ENCODE peak calls at places on chromosomes 7 and 10, in ten cellular contexts. One of them, this sample, is unnamed.

GRCh38 chr10:53025172-53025651 is 252.6 kb upstream of the MBL2 start:
- DNase-seq in stimulated activated CD4-positive, alpha-beta T cell treated with anti-CD3 and anti-CD28 coated beads, Interleukin-1b, Interleukin-23, amount 100 ng/mL, for 4 hours: no peak
- DNase-seq in right atrium auricular region: no peak
- DNase-seq in psoas muscle: no peak
- DNase-seq in left colon: no peak
- DNase-seq in MG63: no peak
- DNase-seq in Right ventricle myocardium superior: no peak
- DNase-seq in activated CD4-positive, alpha-beta T cell treated with anti-CD3 and anti-CD28 coated beads, Interleukin-2, amount 50 U/mL, for 4 hours: no peak
- DNase-seq in PC-9: peak
- DNase-seq in NCI-H446: no peak
- DNase-seq in this sample: no peak

GRCh38 chr7:85475071-85475470 is 288.2 kb upstream of the SEMA3D start:
- DNase-seq in stimulated activated CD4-positive, alpha-beta T cell treated with anti-CD3 and anti-CD28 coated beads, Interleukin-1b, Interleukin-23, amount 100 ng/mL, for 4 hours: no peak
- DNase-seq in right atrium auricular region: no peak
- DNase-seq in psoas muscle: no peak
- DNase-seq in left colon: no peak
- DNase-seq in MG63: no peak
- DNase-seq in Right ventricle myocardium superior: no peak
- DNase-seq in activated CD4-positive, alpha-beta T cell treated with anti-CD3 and anti-CD28 coated beads, Interleukin-2, amount 50 U/mL, for 4 hours: no peak
- DNase-seq in PC-9: no peak
- DNase-seq in NCI-H446: no peak
- DNase-seq in this sample: no peak

GRCh38 chr7:15686209-15686956 is at the start of gene MEOX2:
- DNase-seq in stimulated activated CD4-positive, alpha-beta T cell treated with anti-CD3 and anti-CD28 coated beads, Interleukin-1b, Interleukin-23, amount 100 ng/mL, for 4 hours: no peak
- DNase-seq in right atrium auricular region: peak
- DNase-seq in psoas muscle: peak
- DNase-seq in left colon: peak
- DNase-seq in MG63: peak
- DNase-seq in Right ventricle myocardium superior: peak
- DNase-seq in activated CD4-positive, alpha-beta T cell treated with anti-CD3 and anti-CD28 coated beads, Interleukin-2, amount 50 U/mL, for 4 hours: no peak
- DNase-seq in PC-9: no peak
- DNase-seq in NCI-H446: no peak
- DNase-seq in this sample: peak

GRCh38 chr7:36967387-36967786 is 243.1 kb upstream of the AOAH start:
- DNase-seq in stimulated activated CD4-positive, alpha-beta T cell treated with anti-CD3 and anti-CD28 coated beads, Interleukin-1b, Interleukin-23, amount 100 ng/mL, for 4 hours: no peak
- DNase-seq in right atrium auricular region: peak
- DNase-seq in psoas muscle: peak
- DNase-seq in left colon: peak
- DNase-seq in MG63: peak
- DNase-seq in Right ventricle myocardium superior: peak
- DNase-seq in activated CD4-positive, alpha-beta T cell treated with anti-CD3 and anti-CD28 coated beads, Interleukin-2, amount 50 U/mL, for 4 hours: no peak
- DNase-seq in PC-9: peak
- DNase-seq in NCI-H446: no peak
- DNase-seq in this sample: no peak

GRCh38 chr7:24748521-24748920 is 8.7 kb downstream of the GSDME start:
- DNase-seq in stimulated activated CD4-positive, alpha-beta T cell treated with anti-CD3 and anti-CD28 coated beads, Interleukin-1b, Interleukin-23, amount 100 ng/mL, for 4 hours: no peak
- DNase-seq in right atrium auricular region: no peak
- DNase-seq in psoas muscle: no peak
- DNase-seq in left colon: no peak
- DNase-seq in MG63: no peak
- DNase-seq in Right ventricle myocardium superior: no peak
- DNase-seq in activated CD4-positive, alpha-beta T cell treated with anti-CD3 and anti-CD28 coated beads, Interleukin-2, amount 50 U/mL, for 4 hours: no peak
- DNase-seq in PC-9: no peak
- DNase-seq in NCI-H446: no peak
- DNase-seq in this sample: no peak

GRCh38 chr7:92939793-92940360 is 103.5 kb upstream of the CDK6 start:
- DNase-seq in stimulated activated CD4-positive, alpha-beta T cell treated with anti-CD3 and anti-CD28 coated beads, Interleukin-1b, Interleukin-23, amount 100 ng/mL, for 4 hours: no peak
- DNase-seq in right atrium auricular region: no peak
- DNase-seq in psoas muscle: no peak
- DNase-seq in left colon: no peak
- DNase-seq in MG63: no peak
- DNase-seq in Right ventricle myocardium superior: no peak
- DNase-seq in activated CD4-positive, alpha-beta T cell treated with anti-CD3 and anti-CD28 coated beads, Interleukin-2, amount 50 U/mL, for 4 hours: no peak
- DNase-seq in PC-9: no peak
- DNase-seq in NCI-H446: no peak
- DNase-seq in this sample: no peak

GRCh38 chr7:55523366-55523765 is 48.9 kb downstream of the VOPP1 start:
- DNase-seq in stimulated activated CD4-positive, alpha-beta T cell treated with anti-CD3 and anti-CD28 coated beads, Interleukin-1b, Interleukin-23, amount 100 ng/mL, for 4 hours: no peak
- DNase-seq in right atrium auricular region: no peak
- DNase-seq in psoas muscle: no peak
- DNase-seq in left colon: no peak
- DNase-seq in MG63: no peak
- DNase-seq in Right ventricle myocardium superior: no peak
- DNase-seq in activated CD4-positive, alpha-beta T cell treated with anti-CD3 and anti-CD28 coated beads, Interleukin-2, amount 50 U/mL, for 4 hours: no peak
- DNase-seq in PC-9: no peak
- DNase-seq in NCI-H446: no peak
- DNase-seq in this sample: no peak

GRCh38 chr7:1448958-1449357 is 10.3 kb downstream of the MICALL2 start:
- DNase-seq in stimulated activated CD4-positive, alpha-beta T cell treated with anti-CD3 and anti-CD28 coated beads, Interleukin-1b, Interleukin-23, amount 100 ng/mL, for 4 hours: no peak
- DNase-seq in right atrium auricular region: no peak
- DNase-seq in psoas muscle: no peak
- DNase-seq in left colon: no peak
- DNase-seq in MG63: no peak
- DNase-seq in Right ventricle myocardium superior: no peak
- DNase-seq in activated CD4-positive, alpha-beta T cell treated with anti-CD3 and anti-CD28 coated beads, Interleukin-2, amount 50 U/mL, for 4 hours: no peak
- DNase-seq in PC-9: no peak
- DNase-seq in NCI-H446: no peak
- DNase-seq in this sample: no peak

GRCh38 chr7:36994456-36995112 is 270.3 kb upstream of the AOAH start:
- DNase-seq in stimulated activated CD4-positive, alpha-beta T cell treated with anti-CD3 and anti-CD28 coated beads, Interleukin-1b, Interleukin-23, amount 100 ng/mL, for 4 hours: no peak
- DNase-seq in right atrium auricular region: no peak
- DNase-seq in psoas muscle: no peak
- DNase-seq in left colon: no peak
- DNase-seq in MG63: no peak
- DNase-seq in Right ventricle myocardium superior: no peak
- DNase-seq in activated CD4-positive, alpha-beta T cell treated with anti-CD3 and anti-CD28 coated beads, Interleukin-2, amount 50 U/mL, for 4 hours: no peak
- DNase-seq in PC-9: no peak
- DNase-seq in NCI-H446: no peak
- DNase-seq in this sample: no peak

GRCh38 chr7:155069992-155070827 is at the start of gene HTR5A:
- DNase-seq in stimulated activated CD4-positive, alpha-beta T cell treated with anti-CD3 and anti-CD28 coated beads, Interleukin-1b, Interleukin-23, amount 100 ng/mL, for 4 hours: peak
- DNase-seq in right atrium auricular region: no peak
- DNase-seq in psoas muscle: peak
- DNase-seq in left colon: peak
- DNase-seq in MG63: peak
- DNase-seq in Right ventricle myocardium superior: peak
- DNase-seq in activated CD4-positive, alpha-beta T cell treated with anti-CD3 and anti-CD28 coated beads, Interleukin-2, amount 50 U/mL, for 4 hours: peak
- DNase-seq in PC-9: peak
- DNase-seq in NCI-H446: no peak
- DNase-seq in this sample: peak

GRCh38 chr7:153402721-153403541 is 643.4 kb downstream of the ACTR3B start:
- DNase-seq in stimulated activated CD4-positive, alpha-beta T cell treated with anti-CD3 and anti-CD28 coated beads, Interleukin-1b, Interleukin-23, amount 100 ng/mL, for 4 hours: no peak
- DNase-seq in right atrium auricular region: no peak
- DNase-seq in psoas muscle: no peak
- DNase-seq in left colon: no peak
- DNase-seq in MG63: no peak
- DNase-seq in Right ventricle myocardium superior: no peak
- DNase-seq in activated CD4-positive, alpha-beta T cell treated with anti-CD3 and anti-CD28 coated beads, Interleukin-2, amount 50 U/mL, for 4 hours: no peak
- DNase-seq in PC-9: no peak
- DNase-seq in NCI-H446: no peak
- DNase-seq in this sample: no peak